ENCODE peak calls at places on chromosomes 6 and 20, in four cellular contexts. U, I, T and S are unnamed samples.

GRCh38 chr6:158813032-158813431 is 6.1 kb downstream of the EZR start:
- DNase-seq in U (no peak), I (no peak), T (no peak), S (no peak)

GRCh38 chr6:153001767-153002612 is 519 bp downstream of the MTRF1L start:
- DNase-seq in U (no peak), I (no peak), T (no peak), S (no peak)

GRCh38 chr6:444653-445275 is 53.2 kb downstream of the IRF4 start:
- DNase-seq in U (no peak), I (no peak), T (no peak), S (no peak)

GRCh38 chr6:29447670-29448069 is 8.6 kb downstream of the OR10C1 start:
- DNase-seq in U (no peak), I (no peak), T (peak), S (peak)

GRCh38 chr6:52577022-52577777 is at the start of gene TRAM2:
- DNase-seq in U (peak), I (peak), T (peak), S (no peak)

GRCh38 chr6:143707702-143708101 is 29.9 kb downstream of the PHACTR2 start:
- DNase-seq in U (no peak), I (no peak), T (no peak), S (no peak)

GRCh38 chr6:45377041-45377554 is 636 bp downstream of the SUPT3H start:
- DNase-seq in U (no peak), I (no peak), T (no peak), S (no peak)

GRCh38 chr6:72861935-72862432 is 240.1 kb downstream of the KCNQ5 start:
- DNase-seq in U (no peak), I (peak), T (peak), S (peak)

GRCh38 chr20:41145821-41146620 is 8.7 kb downstream of the PLCG1 start:
- DNase-seq in U (peak), I (no peak), T (no peak), S (no peak)

GRCh38 chr6:73028893-73029450 is 196.3 kb downstream of the KHDC1L start:
- DNase-seq in U (no peak), I (no peak), T (no peak), S (no peak)

GRCh38 chr6:6711832-6712231 is 123.3 kb downstream of the LY86 start:
- DNase-seq in U (peak), I (peak), T (no peak), S (no peak)

GRCh38 chr20:57763235-57763595 is 53.4 kb upstream of the PMEPA1 start:
- DNase-seq in U (no peak), I (no peak), T (no peak), S (no peak)

GRCh38 chr6:35471836-35472345 is 3.7 kb downstream of the RPL10A start:
- DNase-seq in U (no peak), I (no peak), T (no peak), S (no peak)

GRCh38 chr6:161836643-161837448 is 563.0 kb upstream of the AGPAT4 start:
- DNase-seq in U (no peak), I (no peak), T (no peak), S (no peak)

GRCh38 chr20:9837634-9838033 is 1.2 kb downstream of the PAK5 start:
- DNase-seq in U (no peak), I (no peak), T (no peak), S (no peak)

GRCh38 chr20:59152559-59153354 is 10.9 kb upstream of the ZNF831 start:
- DNase-seq in U (no peak), I (no peak), T (no peak), S (no peak)

GRCh38 chr20:521860-522259 is 21.7 kb downstream of the CSNK2A1 start:
- DNase-seq in U (no peak), I (no peak), T (no peak), S (no peak)

GRCh38 chr6:150466196-150466595 is 97.4 kb downstream of the IYD start:
- DNase-seq in U (no peak), I (no peak), T (no peak), S (no peak)